ENCODE peak calls at places on chromosomes 13 and 19, in four cellular contexts. W, K, Q and L are unnamed samples.

GRCh38 chr13:37074703-37075102 is 15.2 kb upstream of the SUPT20H start:
- DNase-seq in W (no peak), K (no peak), Q (no peak), L (peak)

GRCh38 chr13:95106562-95106961 is 194.7 kb downstream of the ABCC4 start:
- DNase-seq in W (no peak), K (no peak), Q (no peak), L (no peak)

GRCh38 chr13:99029576-99029975 is 51.7 kb upstream of the DOCK9 start:
- DNase-seq in W (no peak), K (no peak), Q (no peak), L (no peak)

GRCh38 chr13:107964356-107964755 is 251.0 kb downstream of the LIG4 start:
- DNase-seq in W (no peak), K (no peak), Q (no peak), L (no peak)

GRCh38 chr13:21124853-21125252 is 51.5 kb downstream of the SKA3 start:
- DNase-seq in W (peak), K (no peak), Q (no peak), L (peak)

GRCh38 chr13:109840201-109840892 is 54.0 kb upstream of the IRS2 start:
- DNase-seq in W (no peak), K (no peak), Q (no peak), L (no peak)

GRCh38 chr13:74661851-74662250 is 527.6 kb upstream of the KLF12 start:
- DNase-seq in W (no peak), K (no peak), Q (no peak), L (no peak)

GRCh38 chr13:50228527-50228926 is 213.3 kb downstream of the KCNRG start:
- DNase-seq in W (no peak), K (no peak), Q (no peak), L (no peak)

GRCh38 chr19:35207391-35207871 is 21.1 kb downstream of the FAM187B start:
- DNase-seq in W (no peak), K (no peak), Q (no peak), L (no peak)

GRCh38 chr13:45341799-45342584 is 1.0 kb upstream of the TPT1 start:
- DNase-seq in W (no peak), K (no peak), Q (no peak), L (no peak)

GRCh38 chr19:40745402-40745780 is 4.9 kb downstream of the ACTMAP start:
- DNase-seq in W (peak), K (no peak), Q (no peak), L (peak)

GRCh38 chr13:43227721-43228120 is 204.3 kb downstream of the DNAJC15 start:
- DNase-seq in W (no peak), K (no peak), Q (peak), L (peak)

GRCh38 chr19:56660381-56661105 is 11.0 kb downstream of the ZNF835 start:
- DNase-seq in W (no peak), K (no peak), Q (peak), L (no peak)

GRCh38 chr19:15730538-15730937 is 2.7 kb downstream of the OR10H2 start:
- DNase-seq in W (no peak), K (no peak), Q (no peak), L (no peak)

GRCh38 chr19:34502582-34503545 is 21.3 kb downstream of the WTIP start:
- DNase-seq in W (no peak), K (no peak), Q (no peak), L (no peak)

GRCh38 chr13:27005556-27005955 is 166.1 kb downstream of the USP12 start:
- DNase-seq in W (no peak), K (no peak), Q (no peak), L (no peak)

GRCh38 chr19:50478901-50479715 is 2.5 kb upstream of the GARIN5A start:
- DNase-seq in W (peak), K (no peak), Q (peak), L (no peak)

GRCh38 chr13:46992383-46992952 is 95.6 kb upstream of the HTR2A start:
- DNase-seq in W (peak), K (no peak), Q (peak), L (no peak)

GRCh38 chr19:1725100-1726064 is 27.9 kb upstream of the ONECUT3 start:
- DNase-seq in W (peak), K (no peak), Q (peak), L (peak)

GRCh38 chr13:46609726-46610125 is 56.8 kb downstream of the LRCH1 start:
- DNase-seq in W (no peak), K (no peak), Q (no peak), L (no peak)

GRCh38 chr19:47891923-47892666 is 6.0 kb upstream of the SULT2A1 start:
- DNase-seq in W (peak), K (no peak), Q (peak), L (peak)

GRCh38 chr19:11633223-11633622 is 35.9 kb downstream of the ZNF627 start:
- DNase-seq in W (no peak), K (no peak), Q (no peak), L (no peak)

GRCh38 chr13:44317752-44318550 is 55.7 kb upstream of the SERP2 start:
- DNase-seq in W (no peak), K (no peak), Q (no peak), L (no peak)

GRCh38 chr19:23762884-23763711 is 4.4 kb upstream of the ZNF681 start:
- DNase-seq in W (no peak), K (peak), Q (peak), L (no peak)

GRCh38 chr19:15404097-15404779 is 14.6 kb downstream of the AKAP8L start:
- DNase-seq in W (no peak), K (no peak), Q (no peak), L (no peak)

GRCh38 chr19:58558623-58559274 is 338 bp upstream of the UBE2M start:
- DNase-seq in W (peak), K (peak), Q (peak), L (peak)

GRCh38 chr13:31048521-31048920 is 113.2 kb downstream of the HSPH1 start:
- DNase-seq in W (no peak), K (no peak), Q (no peak), L (peak)

GRCh38 chr13:98083507-98083906 is 59.4 kb upstream of the FARP1 start:
- DNase-seq in W (no peak), K (no peak), Q (no peak), L (no peak)

GRCh38 chr19:46365561-46365960 is 18.7 kb downstream of the PPP5C start:
- DNase-seq in W (no peak), K (no peak), Q (no peak), L (no peak)

GRCh38 chr13:44170731-44171130 is 202.9 kb upstream of the SERP2 start:
- DNase-seq in W (no peak), K (no peak), Q (no peak), L (no peak)

GRCh38 chr13:47046706-47047105 is 149.9 kb upstream of the HTR2A start:
- DNase-seq in W (no peak), K (no peak), Q (no peak), L (no peak)

GRCh38 chr13:47549219-47549752 is 451.8 kb downstream of the SUCLA2 start:
- DNase-seq in W (no peak), K (no peak), Q (no peak), L (no peak)

GRCh38 chr13:74258951-74259350 is 124.7 kb upstream of the KLF12 start:
- DNase-seq in W (no peak), K (no peak), Q (no peak), L (no peak)

GRCh38 chr13:109810761-109811510 is 24.6 kb upstream of the IRS2 start:
- DNase-seq in W (no peak), K (no peak), Q (no peak), L (no peak)

GRCh38 chr19:7681336-7682174 is 922 bp downstream of the TRAPPC5 start:
- DNase-seq in W (peak), K (peak), Q (peak), L (peak)

GRCh38 chr13:104953588-104953987 is 1581.9 kb downstream of the EFNB2 start:
- DNase-seq in W (no peak), K (no peak), Q (no peak), L (no peak)

GRCh38 chr19:7346488-7346971 is 2.2 kb upstream of the ARHGEF18 start:
- DNase-seq in W (peak), K (no peak), Q (no peak), L (no peak)

GRCh38 chr19:45960595-45961235 is 12.9 kb downstream of the NOVA2 start:
- DNase-seq in W (no peak), K (no peak), Q (peak), L (no peak)

GRCh38 chr13:87128006-87128405 is 543.2 kb upstream of the SLITRK5 start:
- DNase-seq in W (no peak), K (peak), Q (no peak), L (no peak)

GRCh38 chr13:19062019-19062646 is 119.5 kb downstream of the TUBA3C start:
- DNase-seq in W (no peak), K (no peak), Q (no peak), L (no peak)

GRCh38 chr13:19058566-19058965 is 123.1 kb downstream of the TUBA3C start:
- DNase-seq in W (no peak), K (no peak), Q (no peak), L (no peak)

GRCh38 chr13:19061278-19061677 is 120.3 kb downstream of the TUBA3C start:
- DNase-seq in W (no peak), K (no peak), Q (no peak), L (no peak)

GRCh38 chr13:19059016-19059780 is 122.4 kb downstream of the TUBA3C start:
- DNase-seq in W (no peak), K (no peak), Q (no peak), L (no peak)

GRCh38 chr13:19060311-19061002 is 121.2 kb downstream of the TUBA3C start:
- DNase-seq in W (no peak), K (no peak), Q (no peak), L (no peak)
- H3K9ac ChIP-seq in W (no peak), K (no peak), Q (no peak), L (no peak)

DNA sequence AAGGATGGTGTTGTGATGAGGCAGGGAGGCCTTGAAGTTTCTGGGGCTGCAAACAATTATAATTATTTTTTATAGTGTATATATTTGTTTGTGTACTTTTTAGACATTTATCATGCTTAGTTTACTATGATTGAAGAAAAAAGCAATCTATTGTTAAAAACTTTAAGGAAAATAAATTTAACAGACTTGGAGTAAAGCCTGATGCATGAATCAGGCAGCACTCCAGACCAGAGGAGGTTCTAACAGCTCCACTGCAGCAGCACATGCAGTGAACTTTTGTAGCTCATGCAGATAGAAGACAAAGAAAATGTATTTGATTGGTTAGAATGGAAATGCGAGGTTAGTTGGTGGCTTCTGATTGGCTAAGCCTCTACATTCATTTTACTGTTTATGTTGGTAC is 36.8 kb upstream of the PABPC3 start:
- DNase-seq in W (no peak), K (no peak), Q (no peak), L (no peak)
- TF ChIP-seq CTCF in W (no peak), K (no peak), Q (no peak), L (no peak)

GRCh38 chr19:29003641-29004409 is 209.1 kb downstream of the UQCRFS1 start:
- DNase-seq in W (no peak), K (no peak), Q (no peak), L (no peak)

GRCh38 chr19:29002336-29002735 is 210.6 kb downstream of the UQCRFS1 start:
- DNase-seq in W (no peak), K (no peak), Q (no peak), L (no peak)

GRCh38 chr19:29010276-29010675 is 202.7 kb downstream of the UQCRFS1 start:
- DNase-seq in W (no peak), K (no peak), Q (no peak), L (no peak)

GRCh38 chr19:29004796-29005195 is 208.2 kb downstream of the UQCRFS1 start:
- DNase-seq in W (no peak), K (no peak), Q (no peak), L (no peak)

GRCh38 chr19:29006057-29006735 is 206.8 kb downstream of the UQCRFS1 start:
- DNase-seq in W (no peak), K (no peak), Q (no peak), L (no peak)
- TF ChIP-seq JUN in W (no peak), K (no peak), Q (no peak), L (no peak)

DNA sequence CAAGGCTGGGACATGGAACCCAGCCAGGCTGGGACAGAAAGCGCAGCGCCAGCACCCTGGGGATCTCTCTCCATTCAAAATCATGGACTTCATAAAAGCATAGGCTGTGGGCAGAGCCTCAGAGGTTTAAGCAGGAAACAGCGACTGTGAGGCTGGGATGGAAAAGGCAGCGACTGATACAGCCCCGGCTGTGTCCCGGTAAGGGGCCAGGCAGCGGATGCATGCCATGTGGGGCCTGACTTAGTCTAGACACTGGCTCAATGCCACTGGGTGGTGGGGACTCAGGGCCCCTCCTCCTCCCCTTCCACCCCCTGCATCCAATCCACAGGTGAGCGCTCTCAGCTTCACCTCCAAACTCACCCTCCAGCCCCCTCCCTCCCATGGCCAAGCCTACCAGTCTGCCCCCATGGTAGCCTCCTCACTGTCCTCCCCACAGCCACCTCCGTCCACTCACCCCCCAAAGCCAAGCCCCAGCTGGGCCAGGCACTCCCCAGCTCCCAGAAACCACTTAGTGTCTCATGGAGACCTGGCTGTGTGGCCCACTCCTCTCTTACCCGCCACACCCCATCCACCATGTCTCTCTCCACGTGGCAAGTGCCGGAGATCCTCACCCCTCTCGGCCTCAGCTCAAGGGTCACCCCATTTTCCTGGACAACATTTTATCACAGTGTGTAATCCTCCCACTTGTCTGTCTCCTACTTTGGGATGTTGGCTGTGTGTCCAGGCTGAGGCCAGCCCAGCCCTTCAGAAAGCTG is 70.9 kb downstream of the CEBPG start:
- DNase-seq in W (no peak), K (no peak), Q (no peak), L (no peak)
- H3K9ac ChIP-seq in W (no peak), K (no peak), Q (no peak), L (no peak)

GRCh38 chr13:112711528-112712265 is 21.9 kb downstream of the ATP11A start:
- DNase-seq in W (peak), K (peak), Q (peak), L (peak)
- TF ChIP-seq CTCF in W (peak), K (no peak), Q (no peak), L (peak)

DNA sequence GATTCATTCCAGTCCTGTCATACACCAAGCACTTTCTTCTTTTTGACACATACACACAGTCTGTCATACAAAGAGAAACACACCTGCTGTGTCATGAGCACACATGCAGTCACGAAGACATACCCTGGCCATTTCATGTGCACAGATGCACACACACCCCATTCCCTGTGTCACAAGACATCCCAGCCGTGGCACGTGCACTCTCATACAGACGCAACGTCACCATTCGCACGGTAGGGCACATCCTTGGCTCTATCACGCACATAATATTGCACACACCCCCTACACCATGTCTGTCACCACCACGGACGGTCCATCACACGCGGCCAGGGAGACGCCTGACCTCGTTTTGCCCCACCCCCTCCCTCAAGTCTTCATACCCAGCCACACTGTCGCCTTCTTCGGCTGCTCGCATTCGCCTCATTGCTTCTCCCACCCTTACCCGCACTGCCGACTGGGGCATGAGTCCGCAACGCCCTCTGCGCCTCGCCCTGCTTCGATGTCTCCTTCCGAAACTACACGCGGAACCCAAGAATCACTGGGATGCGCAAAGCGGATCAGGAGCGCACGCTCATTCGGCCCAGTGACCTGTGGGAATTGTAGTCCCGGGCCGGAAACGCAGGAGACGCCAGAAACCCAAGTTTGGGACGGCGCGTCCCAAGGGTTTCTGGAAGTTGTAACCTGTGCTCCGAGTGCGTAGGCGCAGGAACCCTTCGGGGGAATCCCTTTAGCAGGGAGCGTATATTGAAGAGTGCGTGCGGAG is 6.8 kb upstream of the ZNF283 start:
- DNase-seq in W (no peak), K (peak), Q (no peak), L (peak)
- TF ChIP-seq JUN in W (no peak), K (no peak), Q (no peak), L (no peak)

GRCh38 chr19:18419699-18420460 is 682 bp downstream of the SSBP4 start:
- DNase-seq in W (peak), K (no peak), Q (peak), L (no peak)
- H3K9ac ChIP-seq in W (peak), K (no peak), Q (peak), L (peak)

GRCh38 chr19:4369109-4369887 is 25.9 kb downstream of the MPND start:
- DNase-seq in W (no peak), K (no peak), Q (no peak), L (no peak)

GRCh38 chr19:4368128-4368820 is 24.9 kb downstream of the MPND start:
- DNase-seq in W (no peak), K (no peak), Q (no peak), L (peak)

GRCh38 chr19:4371209-4371897 is 28.0 kb downstream of the MPND start:
- DNase-seq in W (no peak), K (no peak), Q (no peak), L (no peak)

GRCh38 chr19:4370418-4371041 is 27.2 kb downstream of the MPND start:
- DNase-seq in W (no peak), K (no peak), Q (no peak), L (no peak)

GRCh38 chr19:4369888-4370260 is 26.5 kb downstream of the MPND start:
- DNase-seq in W (no peak), K (no peak), Q (no peak), L (peak)
- TF ChIP-seq CTCF in W (peak), K (peak), Q (peak), L (peak)

GRCh38 chr13:113785051-113786010 is 26.3 kb downstream of the TMEM255B start:
- DNase-seq in W (no peak), K (no peak), Q (no peak), L (peak)
- TF ChIP-seq JUN in W (no peak), K (no peak), Q (no peak), L (peak)

GRCh38 chr19:17391371-17392151 is 2.4 kb downstream of the CCDC194 start:
- DNase-seq in W (no peak), K (no peak), Q (peak), L (no peak)
- H3K9ac ChIP-seq in W (peak), K (no peak), Q (peak), L (no peak)